ENCODE peak calls at places on chromosome 22, in nine cellular contexts. One of them, this sample, is unnamed.

GRCh38 chr22:43812890-43813289 is 785 bp upstream of the EFCAB6 start:
- DNase-seq in ovary: no peak
- DNase-seq in cardiac muscle cell: no peak
- DNase-seq in colonic mucosa: no peak
- DNase-seq in RWPE1: no peak
- DNase-seq in cardiac fibroblast: no peak
- DNase-seq in CD8-positive, alpha-beta T cell: no peak
- DNase-seq in Peyer's patch: no peak
- DNase-seq in left ventricle myocardium inferior: no peak
- DNase-seq in this sample: no peak

GRCh38 chr22:50360578-50360977 is 17.5 kb downstream of the PPP6R2 start:
- DNase-seq in Peyer's patch: no peak
- DNase-seq in cardiac muscle cell: no peak
- DNase-seq in CD8-positive, alpha-beta T cell: no peak
- DNase-seq in cardiac fibroblast: no peak
- DNase-seq in colonic mucosa: no peak
- DNase-seq in ovary: no peak
- DNase-seq in RWPE1: no peak
- DNase-seq in left ventricle myocardium inferior: no peak
- DNase-seq in this sample: no peak

GRCh38 chr22:37752189-37753061 is 55.3 kb upstream of the GCAT start:
- DNase-seq in cardiac muscle cell: no peak
- DNase-seq in ovary: peak
- DNase-seq in Peyer's patch: peak
- DNase-seq in cardiac fibroblast: peak
- DNase-seq in colonic mucosa: peak
- DNase-seq in RWPE1: peak
- DNase-seq in left ventricle myocardium inferior: peak
- DNase-seq in CD8-positive, alpha-beta T cell: no peak
- DNase-seq in this sample: peak

GRCh38 chr22:23301591-23301990 is 121.3 kb downstream of the BCR start:
- DNase-seq in cardiac muscle cell: no peak
- DNase-seq in cardiac fibroblast: no peak
- DNase-seq in ovary: no peak
- DNase-seq in CD8-positive, alpha-beta T cell: no peak
- DNase-seq in colonic mucosa: no peak
- DNase-seq in left ventricle myocardium inferior: no peak
- DNase-seq in RWPE1: no peak
- DNase-seq in Peyer's patch: no peak
- DNase-seq in this sample: no peak

GRCh38 chr22:39543095-39543494 is 10.5 kb upstream of the RPS19BP1 start:
- DNase-seq in colonic mucosa: no peak
- DNase-seq in cardiac fibroblast: peak
- DNase-seq in ovary: no peak
- DNase-seq in left ventricle myocardium inferior: no peak
- DNase-seq in CD8-positive, alpha-beta T cell: no peak
- DNase-seq in RWPE1: no peak
- DNase-seq in cardiac muscle cell: peak
- DNase-seq in Peyer's patch: no peak
- DNase-seq in this sample: no peak

GRCh38 chr22:23844739-23845202 is 6.0 kb upstream of the DERL3 start:
- DNase-seq in ovary: no peak
- DNase-seq in cardiac fibroblast: no peak
- DNase-seq in CD8-positive, alpha-beta T cell: no peak
- DNase-seq in Peyer's patch: no peak
- DNase-seq in cardiac muscle cell: no peak
- DNase-seq in colonic mucosa: no peak
- DNase-seq in RWPE1: no peak
- DNase-seq in left ventricle myocardium inferior: no peak
- DNase-seq in this sample: no peak

GRCh38 chr22:19554834-19555404 is 30.7 kb upstream of the CLDN5 start:
- DNase-seq in Peyer's patch: no peak
- DNase-seq in CD8-positive, alpha-beta T cell: no peak
- DNase-seq in RWPE1: peak
- DNase-seq in cardiac muscle cell: peak
- DNase-seq in colonic mucosa: no peak
- DNase-seq in ovary: no peak
- DNase-seq in left ventricle myocardium inferior: no peak
- DNase-seq in cardiac fibroblast: peak
- DNase-seq in this sample: peak

GRCh38 chr22:36383110-36383581 is 4.6 kb downstream of the MYH9 start:
- DNase-seq in cardiac fibroblast: peak
- DNase-seq in colonic mucosa: no peak
- DNase-seq in RWPE1: no peak
- DNase-seq in Peyer's patch: no peak
- DNase-seq in left ventricle myocardium inferior: no peak
- DNase-seq in CD8-positive, alpha-beta T cell: no peak
- DNase-seq in ovary: no peak
- DNase-seq in cardiac muscle cell: no peak
- DNase-seq in this sample: peak

GRCh38 chr22:24894220-24894975 is 52.1 kb downstream of the LHFPL7 start:
- DNase-seq in cardiac muscle cell: peak
- DNase-seq in Peyer's patch: peak
- DNase-seq in ovary: peak
- DNase-seq in RWPE1: peak
- DNase-seq in left ventricle myocardium inferior: peak
- DNase-seq in colonic mucosa: peak
- DNase-seq in cardiac fibroblast: peak
- DNase-seq in CD8-positive, alpha-beta T cell: no peak
- DNase-seq in this sample: peak

GRCh38 chr22:30204742-30205111 is 41.8 kb downstream of the LIF start:
- DNase-seq in colonic mucosa: no peak
- DNase-seq in CD8-positive, alpha-beta T cell: no peak
- DNase-seq in Peyer's patch: no peak
- DNase-seq in cardiac fibroblast: peak
- DNase-seq in RWPE1: no peak
- DNase-seq in ovary: peak
- DNase-seq in left ventricle myocardium inferior: no peak
- DNase-seq in cardiac muscle cell: no peak
- DNase-seq in this sample: peak

GRCh38 chr22:36867695-36868094 is 6.9 kb downstream of the NCF4 start:
- DNase-seq in left ventricle myocardium inferior: no peak
- DNase-seq in ovary: no peak
- DNase-seq in cardiac muscle cell: no peak
- DNase-seq in Peyer's patch: no peak
- DNase-seq in CD8-positive, alpha-beta T cell: no peak
- DNase-seq in RWPE1: no peak
- DNase-seq in cardiac fibroblast: no peak
- DNase-seq in colonic mucosa: no peak
- DNase-seq in this sample: no peak

GRCh38 chr22:26023104-26023775 is 146.0 kb upstream of the SEZ6L start:
- DNase-seq in ovary: no peak
- DNase-seq in left ventricle myocardium inferior: no peak
- DNase-seq in Peyer's patch: no peak
- DNase-seq in CD8-positive, alpha-beta T cell: no peak
- DNase-seq in RWPE1: no peak
- DNase-seq in cardiac muscle cell: no peak
- DNase-seq in colonic mucosa: no peak
- DNase-seq in cardiac fibroblast: no peak
- DNase-seq in this sample: no peak

GRCh38 chr22:25542231-25542630 is 22.2 kb upstream of the GRK3 start:
- DNase-seq in CD8-positive, alpha-beta T cell: no peak
- DNase-seq in left ventricle myocardium inferior: no peak
- DNase-seq in cardiac muscle cell: no peak
- DNase-seq in Peyer's patch: no peak
- DNase-seq in colonic mucosa: no peak
- DNase-seq in ovary: no peak
- DNase-seq in RWPE1: no peak
- DNase-seq in cardiac fibroblast: no peak
- DNase-seq in this sample: no peak

GRCh38 chr22:27381960-27382742 is 419.4 kb downstream of the MN1 start:
- DNase-seq in CD8-positive, alpha-beta T cell: no peak
- DNase-seq in cardiac muscle cell: no peak
- DNase-seq in cardiac fibroblast: no peak
- DNase-seq in colonic mucosa: no peak
- DNase-seq in left ventricle myocardium inferior: no peak
- DNase-seq in RWPE1: no peak
- DNase-seq in Peyer's patch: no peak
- DNase-seq in ovary: no peak
- DNase-seq in this sample: no peak

GRCh38 chr22:50697667-50698506 is 25.3 kb downstream of the SHANK3 start:
- DNase-seq in ovary: no peak
- DNase-seq in colonic mucosa: no peak
- DNase-seq in Peyer's patch: peak
- DNase-seq in cardiac fibroblast: no peak
- DNase-seq in CD8-positive, alpha-beta T cell: no peak
- DNase-seq in cardiac muscle cell: peak
- DNase-seq in RWPE1: no peak
- DNase-seq in left ventricle myocardium inferior: peak
- DNase-seq in this sample: no peak

GRCh38 chr22:40578171-40578570 is 58.3 kb downstream of the MRTFA start:
- DNase-seq in RWPE1: no peak
- DNase-seq in left ventricle myocardium inferior: no peak
- DNase-seq in CD8-positive, alpha-beta T cell: no peak
- DNase-seq in colonic mucosa: no peak
- DNase-seq in cardiac muscle cell: no peak
- DNase-seq in cardiac fibroblast: no peak
- DNase-seq in ovary: no peak
- DNase-seq in Peyer's patch: no peak
- DNase-seq in this sample: no peak
- TF ChIP-seq CTCF in RWPE1: no peak
- TF ChIP-seq CTCF in left ventricle myocardium inferior: no peak
- TF ChIP-seq CTCF in CD8-positive, alpha-beta T cell: no peak
- TF ChIP-seq CTCF in colonic mucosa: no peak
- TF ChIP-seq CTCF in cardiac muscle cell: no peak
- TF ChIP-seq CTCF in cardiac fibroblast: no peak
- TF ChIP-seq CTCF in ovary: no peak
- TF ChIP-seq CTCF in Peyer's patch: no peak
- TF ChIP-seq CTCF in this sample: no peak

GRCh38 chr22:32385681-32386080 is 26.4 kb downstream of the RTCB start:
- DNase-seq in Peyer's patch: no peak
- DNase-seq in cardiac muscle cell: no peak
- DNase-seq in colonic mucosa: no peak
- DNase-seq in ovary: no peak
- DNase-seq in cardiac fibroblast: no peak
- DNase-seq in CD8-positive, alpha-beta T cell: no peak
- DNase-seq in RWPE1: no peak
- DNase-seq in left ventricle myocardium inferior: no peak
- DNase-seq in this sample: no peak

GRCh38 chr22:32395107-32395506 is 16.9 kb downstream of the RTCB start:
- DNase-seq in colonic mucosa: no peak
- DNase-seq in CD8-positive, alpha-beta T cell: no peak
- DNase-seq in cardiac fibroblast: no peak
- DNase-seq in ovary: no peak
- DNase-seq in cardiac muscle cell: no peak
- DNase-seq in Peyer's patch: no peak
- DNase-seq in left ventricle myocardium inferior: no peak
- DNase-seq in RWPE1: no peak
- DNase-seq in this sample: no peak

GRCh38 chr22:32389685-32390084 is 22.4 kb downstream of the RTCB start:
- DNase-seq in cardiac fibroblast: peak
- DNase-seq in RWPE1: no peak
- DNase-seq in CD8-positive, alpha-beta T cell: no peak
- DNase-seq in Peyer's patch: no peak
- DNase-seq in colonic mucosa: no peak
- DNase-seq in ovary: no peak
- DNase-seq in cardiac muscle cell: peak
- DNase-seq in left ventricle myocardium inferior: no peak
- DNase-seq in this sample: peak
- TF ChIP-seq CTCF in cardiac fibroblast: peak
- TF ChIP-seq CTCF in RWPE1: peak
- TF ChIP-seq CTCF in CD8-positive, alpha-beta T cell: no peak
- TF ChIP-seq CTCF in Peyer's patch: no peak
- TF ChIP-seq CTCF in colonic mucosa: peak
- TF ChIP-seq CTCF in ovary: no peak
- TF ChIP-seq CTCF in cardiac muscle cell: peak
- TF ChIP-seq CTCF in left ventricle myocardium inferior: peak
- TF ChIP-seq CTCF in this sample: peak

DNA sequence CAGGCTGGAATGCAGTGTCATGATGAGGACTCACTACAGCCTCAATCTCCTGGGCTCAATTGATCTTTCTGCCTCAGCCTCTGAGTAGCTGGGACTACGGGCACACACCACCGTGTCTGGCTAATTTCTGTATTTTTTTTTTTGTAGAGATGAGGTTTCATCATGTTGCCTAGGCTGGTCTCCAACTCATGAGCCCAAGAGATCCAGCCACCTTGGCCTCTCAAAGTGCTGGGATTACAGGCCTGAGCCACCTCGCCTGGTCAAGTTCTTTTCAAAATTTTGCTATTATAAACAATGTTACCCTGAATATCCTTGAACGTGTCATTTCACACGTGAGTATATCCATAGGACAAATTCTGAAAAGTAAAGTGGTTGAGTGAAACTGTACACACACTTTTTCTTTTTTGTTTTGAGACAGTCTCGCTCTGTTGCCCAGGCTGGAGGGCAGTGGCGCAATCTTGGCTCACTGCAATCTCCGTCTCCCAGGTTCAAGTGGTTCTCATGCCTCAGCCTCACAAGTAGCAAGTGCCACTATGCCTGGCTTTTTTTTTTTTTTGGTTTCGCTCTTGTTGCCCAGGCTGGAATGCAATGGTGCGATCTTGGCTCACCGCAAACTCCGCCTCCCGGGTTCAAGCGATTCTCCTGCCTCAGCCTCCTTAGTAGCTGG is 21.6 kb upstream of the EP300 start:
- DNase-seq in cardiac muscle cell: no peak
- DNase-seq in RWPE1: no peak
- DNase-seq in colonic mucosa: no peak
- DNase-seq in CD8-positive, alpha-beta T cell: no peak
- DNase-seq in cardiac fibroblast: no peak
- DNase-seq in ovary: no peak
- DNase-seq in Peyer's patch: no peak
- DNase-seq in left ventricle myocardium inferior: no peak
- DNase-seq in this sample: no peak
- TF ChIP-seq CTCF in cardiac muscle cell: no peak
- TF ChIP-seq CTCF in RWPE1: no peak
- TF ChIP-seq CTCF in colonic mucosa: no peak
- TF ChIP-seq CTCF in CD8-positive, alpha-beta T cell: no peak
- TF ChIP-seq CTCF in cardiac fibroblast: no peak
- TF ChIP-seq CTCF in ovary: no peak
- TF ChIP-seq CTCF in Peyer's patch: no peak
- TF ChIP-seq CTCF in left ventricle myocardium inferior: no peak
- TF ChIP-seq CTCF in this sample: no peak

GRCh38 chr22:18076060-18076497 is 1.7 kb upstream of the PEX26 start:
- DNase-seq in RWPE1: peak
- DNase-seq in colonic mucosa: peak
- DNase-seq in left ventricle myocardium inferior: no peak
- DNase-seq in cardiac muscle cell: peak
- DNase-seq in Peyer's patch: no peak
- DNase-seq in ovary: peak
- DNase-seq in cardiac fibroblast: peak
- DNase-seq in CD8-positive, alpha-beta T cell: no peak
- DNase-seq in this sample: peak

GRCh38 chr22:18077087-18077638 is 627 bp upstream of the PEX26 start:
- DNase-seq in colonic mucosa: no peak
- DNase-seq in Peyer's patch: no peak
- DNase-seq in cardiac fibroblast: no peak
- DNase-seq in RWPE1: no peak
- DNase-seq in ovary: no peak
- DNase-seq in CD8-positive, alpha-beta T cell: no peak
- DNase-seq in cardiac muscle cell: no peak
- DNase-seq in left ventricle myocardium inferior: no peak
- DNase-seq in this sample: no peak

GRCh38 chr22:18079706-18080230 is 2.0 kb downstream of the PEX26 start:
- DNase-seq in CD8-positive, alpha-beta T cell: no peak
- DNase-seq in cardiac muscle cell: no peak
- DNase-seq in left ventricle myocardium inferior: no peak
- DNase-seq in Peyer's patch: no peak
- DNase-seq in cardiac fibroblast: no peak
- DNase-seq in RWPE1: no peak
- DNase-seq in colonic mucosa: no peak
- DNase-seq in ovary: no peak
- DNase-seq in this sample: no peak

GRCh38 chr22:18077639-18078328 is at the start of gene PEX26:
- DNase-seq in Peyer's patch: peak
- DNase-seq in colonic mucosa: peak
- DNase-seq in CD8-positive, alpha-beta T cell: peak
- DNase-seq in RWPE1: peak
- DNase-seq in cardiac muscle cell: peak
- DNase-seq in ovary: peak
- DNase-seq in left ventricle myocardium inferior: peak
- DNase-seq in cardiac fibroblast: peak
- DNase-seq in this sample: peak

GRCh38 chr22:18078329-18079041 is 695 bp downstream of the PEX26 start:
- DNase-seq in left ventricle myocardium inferior: no peak
- DNase-seq in Peyer's patch: peak
- DNase-seq in RWPE1: peak
- DNase-seq in CD8-positive, alpha-beta T cell: no peak
- DNase-seq in cardiac fibroblast: peak
- DNase-seq in colonic mucosa: peak
- DNase-seq in ovary: peak
- DNase-seq in cardiac muscle cell: no peak
- DNase-seq in this sample: peak
- TF ChIP-seq CTCF in left ventricle myocardium inferior: no peak
- TF ChIP-seq CTCF in Peyer's patch: peak
- TF ChIP-seq CTCF in RWPE1: no peak
- TF ChIP-seq CTCF in CD8-positive, alpha-beta T cell: no peak
- TF ChIP-seq CTCF in cardiac fibroblast: peak
- TF ChIP-seq CTCF in colonic mucosa: no peak
- TF ChIP-seq CTCF in ovary: no peak
- TF ChIP-seq CTCF in cardiac muscle cell: peak
- TF ChIP-seq CTCF in this sample: no peak